ENCODE peak calls at places on chromosomes 1 and 21, in six cellular contexts. M, D, V, U, O and H are unnamed samples.

GRCh38 chr1:245588250-245588649 is 433.5 kb downstream of the KIF26B start:
- DNase-seq in M (peak), D (no peak), V (no peak), U (no peak), O (no peak), H (no peak)

GRCh38 chr1:26959722-26960624 is at the start of gene KDF1:
- DNase-seq in M (no peak), D (no peak), V (peak), U (no peak), O (peak), H (peak)

GRCh38 chr1:87612966-87613365 is 284.3 kb downstream of the LMO4 start:
- DNase-seq in M (no peak), D (no peak), V (no peak), U (no peak), O (no peak), H (no peak)

GRCh38 chr1:27517907-27518718 is 28.1 kb upstream of the WASF2 start:
- DNase-seq in M (no peak), D (no peak), V (peak), U (no peak), O (no peak), H (no peak)

GRCh38 chr1:18041685-18042355 is 65.8 kb upstream of the IGSF21 start:
- DNase-seq in M (no peak), D (no peak), V (no peak), U (no peak), O (no peak), H (no peak)

GRCh38 chr21:31136891-31137290 is 98.6 kb upstream of the KRTAP19-8 start:
- DNase-seq in M (peak), D (peak), V (no peak), U (peak), O (peak), H (peak)

GRCh38 chr21:29092102-29092959 is 18.9 kb upstream of the CCT8 start:
- DNase-seq in M (no peak), D (no peak), V (no peak), U (no peak), O (no peak), H (no peak)

GRCh38 chr1:201020040-201020591 is 3.4 kb downstream of the KIF21B start:
- DNase-seq in M (no peak), D (no peak), V (peak), U (no peak), O (no peak), H (no peak)

GRCh38 chr21:40752125-40752524 is 94.8 kb downstream of the DSCAM start:
- DNase-seq in M (no peak), D (no peak), V (no peak), U (no peak), O (no peak), H (no peak)

GRCh38 chr1:174830019-174830418 is 169.7 kb upstream of the CACYBP start:
- DNase-seq in M (no peak), D (no peak), V (no peak), U (no peak), O (no peak), H (no peak)

GRCh38 chr1:23741609-23742008 is 1.7 kb upstream of the ELOA start:
- DNase-seq in M (no peak), D (no peak), V (no peak), U (no peak), O (no peak), H (no peak)